ENCODE peak calls at places on chromosomes 4 and X, in nine cellular contexts. K is astrocyte, B is Caco-2, Y is adrenal gland, G is cardiac fibroblast, J is Peyer's patch, A is GM13976, X is GM10248, S is activated B cell treated with CpG ODN at 0.5 μM for 24 hours. D is an unnamed sample.

GRCh38 chr4:1029957-1030520 is 18.6 kb downstream of the FGFRL1 start:
- DNase-seq in K (no peak), B (no peak), Y (no peak), G (no peak), J (no peak), A (no peak), X (no peak), S (no peak), D (no peak)

GRCh38 chr4:120096508-120097297 is 30.1 kb upstream of the MAD2L1 start:
- DNase-seq in K (no peak), B (no peak), Y (no peak), G (no peak), J (no peak), A (no peak), X (no peak), S (no peak), D (no peak)

GRCh38 chr4:84264652-84265051 is 234.4 kb downstream of the NKX6-1 start:
- DNase-seq in K (no peak), B (no peak), Y (no peak), G (no peak), J (no peak), A (no peak), X (no peak), S (no peak), D (no peak)

GRCh38 chr4:28391877-28392276 is 1531.2 kb downstream of the STIM2 start:
- DNase-seq in K (no peak), B (no peak), Y (no peak), G (peak), J (no peak), A (no peak), X (no peak), S (no peak), D (no peak)

GRCh38 chr4:153521995-153522799 is 56.0 kb downstream of the TMEM131L start:
- DNase-seq in K (no peak), B (no peak), Y (no peak), G (no peak), J (no peak), A (no peak), X (no peak), S (no peak), D (no peak)

GRCh38 chr4:74583066-74583700 is 138.2 kb downstream of the AREG start:
- DNase-seq in K (peak), B (no peak), Y (no peak), G (peak), J (no peak), A (no peak), X (no peak), S (no peak), D (no peak)

GRCh38 chr4:120858776-120859175 is 63.8 kb downstream of the PRDM5 start:
- DNase-seq in K (no peak), B (no peak), Y (no peak), G (peak), J (no peak), A (no peak), X (no peak), S (no peak), D (no peak)

GRCh38 chr4:96228463-96228862 is 388.6 kb downstream of the PDHA2 start:
- DNase-seq in K (no peak), B (peak), Y (no peak), G (no peak), J (no peak), A (no peak), X (no peak), S (no peak), D (no peak)

GRCh38 chrX:152656890-152657289 is 19.2 kb downstream of the GABRQ start:
- DNase-seq in K (no peak), B (no peak), Y (no peak), G (no peak), J (no peak), A (no peak), X (no peak), S (no peak), D (no peak)

GRCh38 chr4:31107362-31107761 is 387.2 kb downstream of the PCDH7 start:
- DNase-seq in K (peak), B (no peak), Y (no peak), G (no peak), J (no peak), A (no peak), X (no peak), S (no peak), D (no peak)

GRCh38 chr4:2290974-2291704 is 29.2 kb upstream of the MXD4 start:
- DNase-seq in K (no peak), B (no peak), Y (no peak), G (no peak), J (peak), A (peak), X (peak), S (peak), D (peak)

GRCh38 chrX:108134724-108135123 is 43.1 kb downstream of the ATG4A start:
- DNase-seq in K (no peak), B (no peak), Y (no peak), G (no peak), J (no peak), A (no peak), X (no peak), S (no peak), D (no peak)
- TF ChIP-seq CTCF in K (no peak), B (no peak), Y (no peak), G (no peak), J (no peak), A (no peak), X (no peak), S (no peak), D (no peak)

GRCh38 chr4:82593416-82593815 is 31.6 kb upstream of the TMEM150C start:
- DNase-seq in K (no peak), B (no peak), Y (no peak), G (no peak), J (no peak), A (no peak), X (no peak), S (no peak), D (no peak)

GRCh38 chr4:82594466-82594865 is 32.7 kb upstream of the TMEM150C start:
- DNase-seq in K (peak), B (no peak), Y (no peak), G (no peak), J (no peak), A (no peak), X (no peak), S (no peak), D (no peak)

GRCh38 chr4:82604522-82604921 is 42.7 kb upstream of the TMEM150C start:
- DNase-seq in K (no peak), B (no peak), Y (no peak), G (no peak), J (no peak), A (no peak), X (no peak), S (no peak), D (no peak)

GRCh38 chr4:82601242-82602015 is 39.6 kb upstream of the TMEM150C start:
- DNase-seq in K (no peak), B (no peak), Y (no peak), G (peak), J (no peak), A (no peak), X (no peak), S (no peak), D (no peak)

DNA sequence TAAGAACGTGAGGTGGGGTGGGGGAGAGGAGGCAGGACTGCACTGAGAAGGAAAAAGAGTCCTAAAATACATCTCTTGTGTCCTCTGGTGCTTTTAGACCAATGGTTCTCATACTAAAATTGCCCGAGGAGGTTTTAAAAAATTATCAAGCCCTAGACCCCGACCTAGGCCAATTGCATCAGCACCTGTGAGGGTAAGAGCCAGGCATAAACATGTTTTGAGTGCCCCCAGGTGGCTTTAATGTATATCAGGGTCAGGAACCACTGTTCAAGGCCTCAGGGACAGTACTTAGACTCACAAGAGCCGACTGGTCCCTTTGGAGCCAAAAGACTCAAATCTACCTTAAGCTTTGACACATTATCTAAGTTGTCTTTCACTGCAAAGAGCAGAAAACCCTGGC is 37.5 kb upstream of the TMEM150C start:
- DNase-seq in K (no peak), B (peak), Y (no peak), G (peak), J (no peak), A (no peak), X (no peak), S (no peak), D (no peak)
- TF ChIP-seq CTCF in K (no peak), B (no peak), Y (no peak), G (no peak), J (no peak), A (no peak), X (no peak), S (no peak), D (no peak)

GRCh38 chrX:36868592-36868991 is 139.6 kb upstream of the FAM47C start:
- DNase-seq in K (no peak), B (no peak), Y (no peak), G (no peak), J (no peak), A (no peak), X (no peak), S (no peak), D (no peak)

GRCh38 chrX:36869457-36869856 is 138.7 kb upstream of the FAM47C start:
- DNase-seq in K (no peak), B (no peak), Y (no peak), G (no peak), J (no peak), A (no peak), X (no peak), S (no peak), D (no peak)

DNA sequence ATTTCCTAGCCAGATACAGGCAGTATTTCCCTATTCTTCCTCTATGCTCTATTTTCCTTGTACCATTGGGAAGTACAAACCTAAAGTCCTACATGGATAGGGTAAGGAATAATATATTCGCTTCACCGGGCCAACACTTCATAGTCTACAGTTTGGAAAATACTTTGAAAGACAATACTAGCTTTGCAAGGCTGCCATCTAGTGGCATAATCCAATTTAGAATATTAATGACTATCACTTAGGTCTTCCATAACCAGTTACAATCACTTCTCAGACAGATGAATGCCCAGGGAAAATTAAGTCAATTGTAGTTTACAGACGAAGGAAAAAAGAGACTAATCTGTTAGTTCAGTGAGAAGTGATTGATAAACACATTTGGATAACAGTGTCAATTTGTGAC is 141.0 kb upstream of the FAM47C start:
- DNase-seq in K (peak), B (peak), Y (peak), G (peak), J (no peak), A (peak), X (peak), S (no peak), D (no peak)
- TF ChIP-seq CTCF in K (peak), B (peak), Y (peak), G (peak), J (peak), A (peak), X (peak), S (no peak), D (peak)

GRCh38 chr4:155208258-155209054 is at the start of gene NPY2R:
- DNase-seq in K (no peak), B (no peak), Y (no peak), G (no peak), J (no peak), A (no peak), X (no peak), S (no peak), D (no peak)
- TF ChIP-seq CTCF in K (no peak), B (no peak), Y (no peak), G (no peak), J (no peak), A (no peak), X (no peak), S (no peak), D (no peak)

GRCh38 chrX:52217494-52218160 is 32.9 kb downstream of the MAGED4 start:
- DNase-seq in K (no peak), B (peak), Y (no peak), G (no peak), J (no peak), A (no peak), X (no peak), S (no peak), D (no peak)

GRCh38 chrX:52213276-52213675 is 28.6 kb downstream of the MAGED4 start:
- DNase-seq in K (no peak), B (no peak), Y (no peak), G (no peak), J (no peak), A (no peak), X (no peak), S (no peak), D (no peak)

GRCh38 chrX:52220936-52221335 is 36.2 kb downstream of the MAGED4 start:
- DNase-seq in K (no peak), B (no peak), Y (no peak), G (no peak), J (no peak), A (no peak), X (no peak), S (no peak), D (no peak)

DNA sequence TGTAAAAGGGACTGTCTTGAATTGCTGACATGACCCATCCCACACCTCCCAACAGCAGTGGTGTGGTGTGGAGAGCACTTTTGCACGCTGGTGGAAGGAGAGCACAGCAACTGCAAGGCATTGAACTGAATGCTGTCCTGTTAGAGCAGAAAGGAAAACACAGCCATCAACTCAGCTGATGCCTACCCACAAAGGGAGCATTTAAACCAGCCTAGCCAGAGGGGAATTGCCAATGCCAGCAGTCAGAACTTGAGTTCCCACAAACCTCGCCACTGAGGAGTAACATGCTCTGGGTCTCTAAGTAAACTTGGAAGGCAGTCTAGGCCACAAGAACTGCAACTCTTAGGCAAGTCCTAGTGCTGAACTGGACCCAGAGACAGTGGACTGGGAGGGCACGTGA is 31.9 kb downstream of the MAGED4 start:
- DNase-seq in K (no peak), B (no peak), Y (no peak), G (no peak), J (no peak), A (no peak), X (no peak), S (no peak), D (no peak)
- TF ChIP-seq CTCF in K (no peak), B (no peak), Y (no peak), G (no peak), J (no peak), A (no peak), X (no peak), S (no peak), D (no peak)

GRCh38 chr4:36388710-36389109 is 107.3 kb downstream of the DTHD1 start:
- DNase-seq in K (no peak), B (no peak), Y (peak), G (no peak), J (no peak), A (no peak), X (no peak), S (no peak), D (no peak)

GRCh38 chr4:36385951-36386561 is 104.6 kb downstream of the DTHD1 start:
- DNase-seq in K (no peak), B (no peak), Y (peak), G (no peak), J (no peak), A (peak), X (peak), S (no peak), D (peak)

GRCh38 chr4:36392049-36392448 is 110.6 kb downstream of the DTHD1 start:
- DNase-seq in K (peak), B (no peak), Y (no peak), G (no peak), J (no peak), A (no peak), X (no peak), S (no peak), D (no peak)

DNA sequence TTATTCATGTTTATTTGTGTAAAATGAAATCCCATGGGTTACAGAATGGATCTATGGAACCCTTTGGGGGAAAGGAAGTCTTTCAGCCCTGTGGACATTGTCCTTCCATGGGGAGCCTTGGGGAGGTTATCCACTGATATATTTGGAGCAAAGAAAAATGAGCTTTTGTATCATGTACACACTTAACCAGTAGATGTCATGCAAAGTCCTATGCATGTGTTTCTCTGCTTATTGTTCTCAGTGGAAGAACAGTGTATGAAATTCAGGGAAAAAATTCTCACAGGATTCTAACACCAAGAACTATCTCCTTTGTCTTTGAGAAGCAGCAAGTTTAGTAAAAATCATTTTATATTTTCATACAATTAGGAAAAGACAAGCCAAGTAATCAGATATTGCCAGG is 105.3 kb downstream of the DTHD1 start:
- DNase-seq in K (no peak), B (no peak), Y (no peak), G (no peak), J (no peak), A (no peak), X (no peak), S (no peak), D (no peak)
- TF ChIP-seq CTCF in K (no peak), B (no peak), Y (no peak), G (no peak), J (no peak), A (no peak), X (no peak), S (no peak), D (no peak)

GRCh38 chrX:100289159-100289558 is 120.9 kb downstream of the PCDH19 start:
- DNase-seq in K (no peak), B (no peak), Y (no peak), G (no peak), J (no peak), A (no peak), X (no peak), S (no peak), D (no peak)
- TF ChIP-seq CTCF in K (no peak), B (no peak), Y (no peak), G (no peak), J (no peak), A (no peak), X (no peak), S (no peak), D (no peak)

GRCh38 chr4:107035711-107036601 is at the start of gene DKK2:
- DNase-seq in K (peak), B (no peak), Y (no peak), G (peak), J (peak), A (peak), X (peak), S (no peak), D (no peak)

GRCh38 chr4:107034091-107034698 is 1.9 kb downstream of the DKK2 start:
- DNase-seq in K (peak), B (no peak), Y (no peak), G (peak), J (no peak), A (peak), X (peak), S (no peak), D (no peak)

GRCh38 chr4:107036602-107037151 is 564 bp upstream of the DKK2 start:
- DNase-seq in K (no peak), B (no peak), Y (no peak), G (no peak), J (no peak), A (peak), X (peak), S (no peak), D (no peak)

GRCh38 chr4:107034982-107035710 is 967 bp downstream of the DKK2 start:
- DNase-seq in K (peak), B (no peak), Y (no peak), G (peak), J (peak), A (peak), X (peak), S (no peak), D (no peak)

DNA sequence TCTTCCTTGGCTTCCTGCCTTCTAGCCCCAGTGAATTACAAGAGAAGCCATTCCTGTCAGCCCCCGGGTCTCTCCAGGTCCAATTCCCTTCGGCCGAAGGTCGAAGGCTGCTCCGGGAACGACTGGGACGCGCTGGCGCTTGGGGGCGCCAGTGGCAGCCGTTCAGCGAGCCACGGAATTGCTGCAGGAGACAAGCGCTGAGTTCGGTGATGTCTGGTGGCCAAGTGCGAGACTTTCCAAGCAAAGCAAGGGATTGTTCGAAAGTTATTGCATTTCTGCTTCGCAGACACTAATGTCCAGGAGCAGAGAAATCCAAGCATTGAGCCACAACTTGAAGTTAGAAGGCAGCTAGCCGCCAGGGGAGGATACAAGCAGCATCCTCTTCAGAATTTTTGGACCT is 1.1 kb upstream of the DKK2 start:
- DNase-seq in K (peak), B (no peak), Y (peak), G (peak), J (peak), A (no peak), X (peak), S (no peak), D (no peak)
- TF ChIP-seq CTCF in K (peak), B (no peak), Y (no peak), G (peak), J (peak), A (peak), X (peak), S (no peak), D (no peak)

D was measured in CD14-positive monocyte.